ENCODE peak calls at places on chromosomes 12 and 14, in six cellular contexts. N is CD8-positive, alpha-beta T cell; P is neural crest cell; I is tibial nerve; V is IMR-90; Q is heart left ventricle. T is an unnamed sample.

GRCh38 chr14:63853831-63854293 is 1.1 kb downstream of the SYNE2 start:
- DNase-seq in N (peak; percentile 70), P (peak; percentile 30), I (peak; percentile 52), V (peak; percentile 52), Q (peak; percentile 65), T (peak; percentile 18)

GRCh38 chr12:55715833-55716581 is at the start of gene BLOC1S1:
- DNase-seq in N (peak; percentile 93), P (peak; percentile 92), I (peak; percentile 92), V (peak; percentile 91), Q (peak; percentile 96), T (peak; percentile 94)

GRCh38 chr12:29889737-29890136 is 106.0 kb upstream of the TMTC1 start:
- DNase-seq in N (no peak), P (peak; percentile 55), I (peak; percentile 75), V (peak; percentile 32), Q (no peak), T (peak; percentile 37)

GRCh38 chr12:58895053-58895452 is 25.3 kb downstream of the LRIG3 start:
- DNase-seq in N (no peak), P (no peak), I (no peak), V (no peak), Q (no peak), T (no peak)

GRCh38 chr12:10372534-10372931 is 17.3 kb downstream of the KLRK1 start:
- DNase-seq in N (no peak), P (no peak), I (no peak), V (no peak), Q (peak; percentile 69), T (no peak)

GRCh38 chr14:89251066-89251465 is 166.0 kb downstream of the FOXN3 start:
- DNase-seq in N (no peak), P (no peak), I (no peak), V (peak; percentile 27), Q (no peak), T (no peak)

GRCh38 chr14:91056361-91056760 is 4.1 kb downstream of the RPS6KA5 start:
- DNase-seq in N (no peak), P (no peak), I (no peak), V (no peak), Q (no peak), T (no peak)

GRCh38 chr12:128509170-128509569 is 242.2 kb downstream of the TMEM132C start:
- DNase-seq in N (no peak), P (no peak), I (no peak), V (no peak), Q (no peak), T (no peak)

GRCh38 chr12:56631790-56632700 is 1.9 kb upstream of the BAZ2A start:
- DNase-seq in N (peak; percentile 73), P (peak; percentile 50), I (peak; percentile 64), V (peak; percentile 30), Q (peak; percentile 84), T (peak; percentile 25)

GRCh38 chr12:55019784-55020183 is at the start of gene NEUROD4:
- DNase-seq in N (no peak), P (peak; percentile 66), I (peak; percentile 6), V (peak; percentile 52), Q (peak; percentile 61), T (peak; percentile 75)

GRCh38 chr12:66600805-66601392 is 78.0 kb downstream of the GRIP1 start:
- DNase-seq in N (no peak), P (no peak), I (no peak), V (no peak), Q (no peak), T (no peak)

GRCh38 chr14:80202888-80203562 is 8.3 kb downstream of the DIO2 start:
- DNase-seq in N (no peak), P (peak; percentile 2), I (no peak), V (no peak), Q (peak; percentile 61), T (no peak)

GRCh38 chr12:53505086-53505485 is 2.2 kb downstream of the NPFF start:
- DNase-seq in N (no peak), P (no peak), I (no peak), V (peak; percentile 49), Q (no peak), T (no peak)

GRCh38 chr12:81077686-81078441 is at the start of gene ACSS3:
- DNase-seq in N (no peak), P (peak; percentile 47), I (peak; percentile 56), V (no peak), Q (peak; percentile 71), T (peak; percentile 38)

GRCh38 chr12:11877869-11878780 is 192.6 kb upstream of the BCL2L14 start:
- DNase-seq in N (no peak), P (no peak), I (no peak), V (peak; percentile 80), Q (peak; percentile 45), T (no peak)

GRCh38 chr14:95683793-95684192 is 2.4 kb upstream of the TCL1B start:
- DNase-seq in N (no peak), P (no peak), I (no peak), V (no peak), Q (no peak), T (no peak)

GRCh38 chr12:110756611-110757010 is 13.9 kb upstream of the PPP1CC start:
- DNase-seq in N (no peak), P (no peak), I (no peak), V (no peak), Q (no peak), T (no peak)

GRCh38 chr12:53596920-53597363 is 29.2 kb downstream of the ATF7 start:
- DNase-seq in N (no peak), P (no peak), I (no peak), V (peak; percentile 59), Q (no peak), T (no peak)

GRCh38 chr12:65511134-65511912 is 232.8 kb downstream of the MSRB3 start:
- DNase-seq in N (no peak), P (no peak), I (no peak), V (no peak), Q (no peak), T (no peak)

GRCh38 chr14:66508846-66509621 is 1.1 kb downstream of the GPHN start:
- DNase-seq in N (peak; percentile 62), P (peak; percentile 34), I (peak; percentile 30), V (peak; percentile 15), Q (peak; percentile 70), T (peak; percentile 33)

GRCh38 chr14:23984891-23985607 is 3.7 kb upstream of the DHRS4L2 start:
- DNase-seq in N (no peak), P (no peak), I (peak; percentile 45), V (peak; percentile 86), Q (no peak), T (no peak)

GRCh38 chr14:51651388-51652167 is at the start of gene FRMD6:
- DNase-seq in N (peak; percentile 89), P (peak; percentile 80), I (peak; percentile 71), V (peak; percentile 90), Q (peak; percentile 94), T (peak; percentile 82)

DNA sequence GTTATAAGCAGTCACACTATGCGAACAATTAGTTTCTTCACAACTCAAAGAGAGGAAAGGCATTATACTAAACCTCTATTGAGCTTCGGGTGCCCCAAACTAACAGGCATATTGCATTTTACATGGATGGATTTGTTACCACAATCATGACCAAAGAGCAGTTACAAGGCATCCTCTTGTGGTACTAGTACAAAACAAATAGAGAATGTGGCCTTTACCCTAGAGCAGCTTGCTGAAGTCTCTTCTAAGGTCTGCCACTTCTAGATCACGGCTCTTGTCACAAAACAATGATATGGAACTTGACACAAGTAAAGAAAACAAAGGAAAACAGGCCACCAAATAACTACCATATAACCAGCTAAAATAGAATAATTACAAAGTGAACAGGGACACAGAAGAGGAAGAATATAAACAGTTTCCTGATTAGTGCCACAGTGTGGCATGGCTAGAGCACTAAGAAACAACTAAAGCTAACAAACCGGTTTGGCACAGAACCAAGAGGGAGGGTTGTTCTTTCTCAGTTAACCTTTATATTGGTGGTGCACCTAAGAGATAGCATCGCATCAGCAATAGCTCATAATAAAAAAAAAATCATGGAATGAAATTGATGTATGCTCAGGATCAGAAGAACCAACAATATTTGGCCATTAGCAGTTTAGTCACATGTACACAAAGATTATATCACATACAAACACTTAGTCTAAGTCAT is 209.7 kb upstream of the ATP2B1 start:
- DNase-seq in N (no peak), P (no peak), I (no peak), V (no peak), Q (no peak), T (no peak)
- TF ChIP-seq CTCF in N (no peak), P (no peak), I (no peak), V (no peak), Q (no peak), T (no peak)

GRCh38 chr14:103501921-103502669 is 20.5 kb downstream of the CKB start:
- DNase-seq in N (no peak), P (no peak), I (no peak), V (no peak), Q (peak; percentile 14), T (no peak)

GRCh38 chr14:103507751-103508150 is 14.9 kb downstream of the CKB start:
- DNase-seq in N (no peak), P (no peak), I (no peak), V (no peak), Q (no peak), T (no peak)

GRCh38 chr14:103502877-103503276 is 19.8 kb downstream of the CKB start:
- DNase-seq in N (no peak), P (no peak), I (no peak), V (no peak), Q (peak; percentile 37), T (no peak)

GRCh38 chr14:103503296-103503695 is 19.3 kb downstream of the CKB start:
- DNase-seq in N (no peak), P (no peak), I (no peak), V (no peak), Q (peak; percentile 18), T (no peak)

DNA sequence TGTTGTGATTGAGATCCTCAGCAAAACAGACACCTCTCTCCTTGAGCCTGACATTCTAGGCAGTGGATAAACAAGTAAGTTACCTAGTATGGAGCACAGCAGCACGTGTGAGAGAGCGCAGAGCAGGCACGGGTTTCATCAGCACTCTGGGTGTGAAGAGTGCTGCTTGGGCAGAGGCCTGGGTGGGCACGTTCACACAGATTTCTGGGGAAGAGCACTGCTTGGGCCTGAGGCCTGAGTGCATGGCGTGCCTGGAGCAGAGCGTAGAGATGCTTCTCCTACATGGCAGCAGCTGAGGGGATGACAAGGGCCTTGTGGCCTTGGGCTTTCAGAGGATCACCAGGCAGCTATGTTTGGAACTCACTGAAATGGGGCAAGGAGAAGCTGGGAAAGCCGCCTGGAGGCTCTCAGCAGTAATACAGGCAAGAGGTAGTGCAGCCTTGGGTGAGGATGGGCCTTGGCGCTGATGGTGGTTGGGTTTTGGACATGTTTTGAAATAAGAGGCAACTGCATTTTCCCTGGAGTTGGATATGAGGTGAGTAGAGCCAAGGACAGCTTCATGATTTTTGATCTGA is 17.6 kb downstream of the CKB start:
- DNase-seq in N (no peak), P (no peak), I (no peak), V (no peak), Q (no peak), T (no peak)
- TF ChIP-seq CTCF in N (no peak), P (peak; percentile 25), I (no peak), V (no peak), Q (no peak), T (peak; percentile 23)

DNA sequence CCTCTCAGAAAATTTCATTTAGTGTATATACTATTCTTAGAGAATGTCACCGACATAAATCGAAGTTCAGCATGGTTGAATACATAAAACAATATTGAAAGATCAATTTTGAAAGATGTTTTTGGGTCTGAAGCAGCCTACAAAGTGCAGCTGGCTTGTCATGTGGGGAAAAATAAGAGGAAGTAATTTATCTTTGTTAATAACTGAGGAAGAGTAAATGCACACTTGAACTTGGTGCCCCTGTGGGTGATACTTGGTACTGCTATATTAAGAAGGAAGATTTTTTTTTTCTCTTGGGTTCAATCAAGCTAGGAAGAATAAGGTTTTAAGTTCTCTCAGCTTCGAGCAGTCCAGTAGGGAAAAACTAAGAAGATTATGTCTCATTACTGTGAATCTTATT is 661.3 kb downstream of the RPL10L start:
- DNase-seq in N (no peak), P (no peak), I (no peak), V (no peak), Q (no peak), T (no peak)
- TF ChIP-seq CTCF in N (no peak), P (peak; percentile 60), I (no peak), V (no peak), Q (no peak), T (peak; percentile 48)

GRCh38 chr12:116697305-116698130 is 40.4 kb downstream of the SPRING1 start:
- DNase-seq in N (no peak), P (no peak), I (no peak), V (no peak), Q (no peak), T (no peak)
- TF ChIP-seq CTCF in N (no peak), P (peak; percentile 49), I (no peak), V (peak; percentile 29), Q (no peak), T (peak; percentile 41)

T was measured in progenitor cell of endocrine pancreas.